ENCODE peak calls at places on chromosomes 5 and 9, in seven cellular contexts. T is DMS79; I is hypothalamus; S is RWPE1; U is mucosa of gallbladder; J is stimulated activated CD4-positive, alpha-beta T cell treated with anti-CD3 and anti-CD28 coated beads, Interleukin-15, amount 100 ng/mL, for 1 hour; G is uterus. L is an unnamed sample.

GRCh38 chr9:129712595-129713524 is 40.0 kb downstream of the PTGES start:
- DNase-seq in T (no peak), S (no peak), J (no peak), G (no peak), I (no peak), U (no peak), L (no peak)

GRCh38 chr5:95712347-95712958 is 18.7 kb upstream of the RHOBTB3 start:
- DNase-seq in T (peak; percentile 71), G (no peak), I (no peak), U (no peak), S (peak; percentile 99), J (no peak), L (no peak)

GRCh38 chr9:127132921-127133647 is 10.6 kb upstream of the ANGPTL2 start:
- DNase-seq in T (peak; percentile 49), I (no peak), G (peak; percentile 30), U (no peak), S (no peak), J (no peak), L (no peak)

GRCh38 chr9:111613436-111614040 is 14.1 kb upstream of the PTGR1 start:
- DNase-seq in U (peak; percentile 51), I (no peak), G (no peak), S (no peak), J (no peak), T (no peak), L (no peak)

GRCh38 chr9:3401556-3401955 is 124.2 kb downstream of the RFX3 start:
- DNase-seq in G (no peak), T (no peak), S (no peak), I (no peak), J (no peak), U (no peak), L (no peak)

GRCh38 chr9:20319641-20320337 is 302.5 kb downstream of the MLLT3 start:
- DNase-seq in G (no peak), I (no peak), T (peak; percentile 74), S (peak; percentile 71), J (no peak), U (no peak), L (no peak)

GRCh38 chr5:170503970-170504525 is at the start of gene KCNIP1:
- DNase-seq in T (no peak), G (no peak), U (no peak), J (no peak), S (peak; percentile 29), I (no peak), L (no peak)

GRCh38 chr9:73824671-73825070 is 672.5 kb upstream of the RORB start:
- DNase-seq in S (no peak), T (no peak), U (no peak), G (no peak), I (no peak), J (no peak), L (no peak)

GRCh38 chr5:127518319-127518621 is 830 bp downstream of the PRRC1 start:
- DNase-seq in I (no peak), G (no peak), U (no peak), T (no peak), S (no peak), J (no peak), L (no peak)

GRCh38 chr5:132397224-132397623 is 27.7 kb downstream of the SLC22A5 start:
- DNase-seq in J (no peak), U (no peak), I (no peak), T (no peak), G (no peak), S (no peak), L (no peak)

GRCh38 chr5:19978466-19978865 is 9.5 kb downstream of the CDH18 start:
- DNase-seq in G (no peak), I (no peak), U (no peak), T (no peak), J (no peak), S (no peak), L (no peak)

GRCh38 chr5:6468870-6469269 is 20.2 kb downstream of the UBE2QL1 start:
- DNase-seq in U (no peak), S (no peak), J (no peak), G (no peak), T (no peak), I (no peak), L (no peak)

GRCh38 chr9:111118256-111118950 is 80.1 kb upstream of the LPAR1 start:
- DNase-seq in G (no peak), U (no peak), I (no peak), J (no peak), T (no peak), S (no peak), L (no peak)

GRCh38 chr5:145574889-145575573 is 260.1 kb downstream of the PRELID2 start:
- DNase-seq in J (no peak), G (no peak), I (no peak), T (no peak), S (no peak), U (no peak), L (no peak)

GRCh38 chr9:72022846-72023245 is 37.6 kb downstream of the C9orf57 start:
- DNase-seq in U (no peak), G (no peak), T (no peak), I (no peak), J (no peak), S (peak; percentile 57), L (no peak)

GRCh38 chr5:148033138-148033537 is 30.6 kb upstream of the SPINK5 start:
- DNase-seq in T (no peak), S (peak; percentile 62), U (no peak), I (no peak), G (no peak), J (no peak), L (no peak)

GRCh38 chr5:21424907-21425306 is 1428.2 kb downstream of the CDH12 start:
- DNase-seq in I (no peak), S (no peak), J (no peak), U (no peak), T (no peak), G (no peak), L (no peak)

GRCh38 chr5:113295111-113295539 is 139.7 kb downstream of the TSSK1B start:
- DNase-seq in G (no peak), S (no peak), J (no peak), U (no peak), T (no peak), I (no peak), L (no peak)

L was measured in left ventricle myocardium inferior.